ENCODE peak calls at places on chromosomes 2 and 18, in four cellular contexts. F is choroid plexus epithelial cell, D is fibroblast of mammary gland, Q is AG10803. E is an unnamed sample.

GRCh38 chr2:186726938-186727337 is 33.1 kb downstream of the FAM171B start:
- DNase-seq in D (peak), F (peak), Q (peak), E (no peak)

GRCh38 chr2:85889648-85890281 is 975 bp upstream of the ST3GAL5 start:
- DNase-seq in Q (no peak), F (no peak), D (no peak), E (no peak)

GRCh38 chr2:230254152-230254881 is 28.8 kb downstream of the SP140 start:
- DNase-seq in Q (no peak), D (no peak), F (no peak), E (no peak)

GRCh38 chr2:24435391-24436316 is 55.4 kb upstream of the NCOA1 start:
- DNase-seq in Q (peak), F (peak), D (peak), E (peak)

GRCh38 chr2:12964904-12965539 is 248.3 kb downstream of the TRIB2 start:
- DNase-seq in Q (no peak), D (no peak), F (no peak), E (no peak)

GRCh38 chr2:37877457-37878315 is 47.4 kb upstream of the RMDN2 start:
- DNase-seq in F (peak), Q (peak), D (peak), E (peak)

GRCh38 chr2:118169359-118170005 is 81.2 kb downstream of the INSIG2 start:
- DNase-seq in D (no peak), F (peak), Q (no peak), E (no peak)

GRCh38 chr2:28356095-28356911 is 36.4 kb upstream of the FOSL2 start:
- DNase-seq in F (peak), D (peak), Q (peak), E (peak)

GRCh38 chr2:42827647-42828486 is 35.5 kb upstream of the HAAO start:
- DNase-seq in D (peak), F (peak), Q (peak), E (peak)

GRCh38 chr2:43648979-43649701 is 12.1 kb downstream of the PLEKHH2 start:
- DNase-seq in Q (peak), D (no peak), F (peak), E (no peak)

GRCh38 chr2:80256396-80257167 is 48.0 kb downstream of the LRRTM1 start:
- DNase-seq in D (peak), Q (peak), F (no peak), E (peak)

GRCh38 chr18:63097198-63097597 is 222.4 kb downstream of the BCL2 start:
- DNase-seq in Q (no peak), F (no peak), D (no peak), E (no peak)

GRCh38 chr2:151786493-151786892 is 41.7 kb downstream of the ARL5A start:
- DNase-seq in Q (no peak), D (no peak), F (no peak), E (no peak)

GRCh38 chr18:36974686-36975085 is 145.8 kb downstream of the KIAA1328 start:
- DNase-seq in F (no peak), D (no peak), Q (no peak), E (no peak)

GRCh38 chr18:56068030-56068671 is 480.2 kb upstream of the TCF4 start:
- DNase-seq in Q (peak), F (peak), D (peak), E (peak)

GRCh38 chr2:124570872-124571271 is 545.8 kb downstream of the CNTNAP5 start:
- DNase-seq in F (no peak), Q (no peak), D (no peak), E (no peak)

GRCh38 chr2:224407241-224407680 is 5.4 kb upstream of the FAM124B start:
- DNase-seq in D (no peak), F (no peak), Q (no peak), E (no peak)

GRCh38 chr18:59536181-59536580 is 161.0 kb downstream of the CCBE1 start:
- DNase-seq in F (no peak), Q (peak), D (peak), E (no peak)

GRCh38 chr18:56835331-56835730 is 184.2 kb downstream of the WDR7 start:
- DNase-seq in Q (peak), F (peak), D (no peak), E (no peak)

GRCh38 chr2:235529621-235530020 is 35.8 kb downstream of the AGAP1 start:
- DNase-seq in Q (no peak), F (no peak), D (no peak), E (no peak)

GRCh38 chr2:168338803-168339437 is 91.5 kb upstream of the STK39 start:
- DNase-seq in Q (no peak), F (no peak), D (no peak), E (no peak)

GRCh38 chr2:150090031-150090430 is 397.4 kb downstream of the RND3 start:
- DNase-seq in D (no peak), F (no peak), Q (no peak), E (no peak)

GRCh38 chr2:20576598-20577115 is 74.2 kb downstream of the HS1BP3 start:
- DNase-seq in F (peak), Q (no peak), D (no peak), E (no peak)

GRCh38 chr18:69961718-69962117 is 14.0 kb upstream of the CD226 start:
- DNase-seq in Q (no peak), F (no peak), D (no peak), E (no peak)

GRCh38 chr18:62242955-62243354 is 55.9 kb downstream of the RELCH start:
- DNase-seq in F (no peak), Q (peak), D (peak), E (no peak)

GRCh38 chr2:23600336-23600735 is 215.4 kb downstream of the KLHL29 start:
- DNase-seq in F (no peak), Q (no peak), D (peak), E (no peak)

GRCh38 chr2:211860224-211860623 is 678.4 kb downstream of the ERBB4 start:
- DNase-seq in F (no peak), D (no peak), Q (no peak), E (no peak)

GRCh38 chr2:36322108-36322507 is 33.5 kb upstream of the CRIM1 start:
- DNase-seq in F (peak), Q (peak), D (peak), E (peak)

GRCh38 chr2:237222178-237222577 is 136.5 kb downstream of the COPS8 start:
- DNase-seq in Q (peak), F (peak), D (peak), E (peak)

GRCh38 chr2:1691366-1691765 is 52.9 kb downstream of the PXDN start:
- DNase-seq in D (no peak), F (no peak), Q (no peak), E (no peak)

GRCh38 chr2:11983401-11983800 is 237.0 kb downstream of the LPIN1 start:
- DNase-seq in F (no peak), Q (no peak), D (no peak), E (no peak)

GRCh38 chr2:227447606-227448005 is 24.4 kb upstream of the AGFG1 start:
- DNase-seq in Q (peak), F (peak), D (peak), E (peak)

GRCh38 chr18:48066225-48066652 is 135.8 kb upstream of the SMAD2 start:
- DNase-seq in D (no peak), F (no peak), Q (no peak), E (no peak)

GRCh38 chr18:49490246-49490762 is 3.3 kb upstream of the C18orf32 start:
- DNase-seq in D (peak), Q (no peak), F (no peak), E (no peak)
- H3K4me3 ChIP-seq in D (peak), Q (no peak), F (peak), E (peak)

DNA sequence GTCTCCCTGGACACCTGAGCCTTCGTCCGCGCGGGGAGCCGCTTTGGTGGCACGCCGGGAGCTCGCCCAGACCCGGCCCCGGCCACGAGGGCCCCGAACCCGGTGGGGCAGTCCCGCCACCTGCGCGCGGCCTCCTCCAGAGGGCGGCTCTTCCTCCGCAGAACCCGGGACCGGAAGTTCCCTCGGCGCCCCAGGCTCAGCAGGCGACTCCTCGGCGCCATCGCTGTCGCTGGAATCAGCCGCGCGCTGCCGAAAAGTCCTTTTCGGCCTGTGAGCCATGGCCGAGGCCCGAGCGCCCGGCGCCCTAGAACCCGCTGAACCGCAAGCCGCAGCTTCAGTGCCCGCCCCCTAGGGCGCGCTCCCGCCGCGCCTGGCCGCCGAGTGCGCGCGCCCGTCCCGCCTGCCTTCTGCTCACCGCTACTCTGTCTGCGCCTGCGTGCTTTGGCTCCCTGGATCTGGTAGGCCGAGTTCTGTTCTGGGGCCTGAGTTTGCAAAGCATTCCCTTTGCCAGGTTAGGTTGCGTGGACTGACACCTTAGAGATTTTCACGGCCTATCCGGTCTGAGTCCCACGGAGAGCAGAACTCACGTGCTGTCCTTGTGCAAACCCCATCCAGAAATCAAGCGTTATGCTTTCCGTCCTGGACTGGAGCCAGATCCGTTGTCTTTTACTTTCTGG is at the start of gene GCFC2:
- DNase-seq in Q (peak), D (peak), F (peak), E (peak)
- TF ChIP-seq CTCF in Q (peak), D (no peak), F (peak), E (peak)

DNA sequence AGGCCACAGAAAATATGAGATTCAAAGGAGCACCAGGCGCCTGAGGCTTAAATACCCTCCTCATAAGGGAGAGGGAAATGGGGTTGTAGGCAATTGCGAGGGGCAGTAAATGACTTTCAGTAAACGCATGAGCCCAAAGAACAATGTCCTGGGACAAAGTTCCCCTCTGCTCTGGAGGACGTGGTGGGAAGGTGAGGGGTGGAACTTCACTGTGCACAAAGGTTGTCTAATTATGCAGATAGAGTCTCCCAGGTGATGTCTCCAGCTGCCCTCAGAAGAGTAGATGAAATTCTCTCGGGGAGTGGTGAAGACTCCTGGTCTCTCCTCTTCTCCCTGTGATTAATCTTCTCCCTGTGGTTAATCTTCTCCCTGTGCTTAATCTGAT is 26.3 kb upstream of the KCNF1 start:
- DNase-seq in F (no peak), Q (no peak), D (no peak), E (no peak)
- H3K4me3 ChIP-seq in F (no peak), Q (no peak), D (no peak), E (no peak)

GRCh38 chr2:190896477-190896876 is 15.9 kb downstream of the GLS start:
- DNase-seq in F (peak), Q (no peak), D (no peak), E (no peak)
- TF ChIP-seq CTCF in F (no peak), Q (no peak), D (no peak), E (no peak)

GRCh38 chr2:119696005-119696404 is 17.0 kb downstream of the TMEM177 start:
- DNase-seq in F (no peak), Q (no peak), D (no peak), E (no peak)
- H3K4me3 ChIP-seq in F (no peak), Q (no peak), D (no peak), E (no peak)

GRCh38 chr18:24023185-24023814 is 8.7 kb downstream of the TTC39C start:
- DNase-seq in Q (no peak), F (no peak), D (no peak), E (no peak)
- TF ChIP-seq CTCF in Q (no peak), F (no peak), D (peak), E (peak)

GRCh38 chr2:161417428-161418274 is 1.6 kb downstream of the TBR1 start:
- DNase-seq in F (no peak), Q (no peak), D (no peak), E (no peak)

GRCh38 chr2:161415467-161416293 is 417 bp upstream of the TBR1 start:
- DNase-seq in Q (no peak), D (no peak), F (no peak), E (no peak)

GRCh38 chr2:161415041-161415440 is 1.1 kb upstream of the TBR1 start:
- DNase-seq in F (no peak), Q (no peak), D (no peak), E (no peak)

GRCh38 chr2:161416633-161417427 is 733 bp downstream of the TBR1 start:
- DNase-seq in D (no peak), Q (no peak), F (no peak), E (no peak)

DNA sequence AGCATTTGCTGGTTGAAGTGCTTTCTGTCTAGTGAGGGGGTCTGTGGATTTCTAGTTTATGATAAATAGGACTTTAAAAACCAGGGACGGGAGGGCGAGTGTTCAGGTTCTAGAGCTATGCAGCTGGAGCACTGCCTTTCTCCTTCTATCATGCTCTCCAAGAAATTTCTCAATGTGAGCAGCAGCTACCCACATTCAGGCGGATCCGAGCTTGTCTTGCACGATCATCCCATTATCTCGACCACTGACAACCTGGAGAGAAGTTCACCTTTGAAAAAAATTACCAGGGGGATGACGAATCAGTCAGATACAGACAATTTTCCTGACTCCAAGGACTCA is at the start of gene TBR1:
- DNase-seq in F (no peak), Q (no peak), D (no peak), E (no peak)
- H3K4me3 ChIP-seq in F (peak), Q (peak), D (no peak), E (no peak)

GRCh38 chr18:58223717-58224424 is 179.8 kb downstream of the NEDD4L start:
- DNase-seq in F (peak), Q (peak), D (peak), E (no peak)

GRCh38 chr18:58224425-58224750 is 180.4 kb downstream of the NEDD4L start:
- DNase-seq in F (no peak), Q (no peak), D (no peak), E (no peak)

GRCh38 chr18:58222439-58223125 is 178.6 kb downstream of the NEDD4L start:
- DNase-seq in D (peak), Q (peak), F (peak), E (no peak)

GRCh38 chr18:58218111-58218510 is 174.1 kb downstream of the NEDD4L start:
- DNase-seq in F (peak), D (peak), Q (peak), E (no peak)

GRCh38 chr18:58221060-58221725 is 177.2 kb downstream of the NEDD4L start:
- DNase-seq in Q (peak), D (peak), F (peak), E (peak)
- TF ChIP-seq CTCF in Q (no peak), D (no peak), F (no peak), E (no peak)

GRCh38 chr2:73292316-73292905 is 937 bp downstream of the EGR4 start:
- DNase-seq in F (no peak), Q (no peak), D (no peak), E (no peak)
- H3K4me3 ChIP-seq in F (no peak), Q (no peak), D (no peak), E (no peak)

GRCh38 chr2:231715499-231715837 is 7.1 kb downstream of the PTMA start:
- DNase-seq in Q (no peak), D (no peak), F (no peak), E (no peak)
- TF ChIP-seq CTCF in Q (no peak), D (no peak), F (no peak), E (no peak)

E was measured in astrocyte of the cerebellum.